ENCODE peak calls at places on chromosomes 4 and X, in six cellular contexts. One of them, this sample, is unnamed.

GRCh38 chrX:105424729-105425128 is 204.2 kb upstream of the TEX13A start:
- DNase-seq in HCT116: no peak
- DNase-seq in GM06990: no peak
- DNase-seq in coronary artery: no peak
- DNase-seq in OCI-LY7: no peak
- DNase-seq in adipocyte: no peak
- DNase-seq in this sample: no peak

GRCh38 chrX:63922221-63922620 is 137.2 kb upstream of the ARHGEF9 start:
- DNase-seq in OCI-LY7: no peak
- DNase-seq in HCT116: no peak
- DNase-seq in coronary artery: no peak
- DNase-seq in GM06990: no peak
- DNase-seq in adipocyte: peak
- DNase-seq in this sample: no peak

GRCh38 chr4:142614621-142615323 is 231.3 kb downstream of the INPP4B start:
- DNase-seq in OCI-LY7: no peak
- DNase-seq in HCT116: no peak
- DNase-seq in GM06990: no peak
- DNase-seq in adipocyte: peak
- DNase-seq in coronary artery: no peak
- DNase-seq in this sample: no peak

GRCh38 chr4:76420901-76421581 is at the start of gene CCDC158:
- DNase-seq in HCT116: no peak
- DNase-seq in adipocyte: peak
- DNase-seq in GM06990: no peak
- DNase-seq in OCI-LY7: no peak
- DNase-seq in coronary artery: no peak
- DNase-seq in this sample: no peak

GRCh38 chr4:86221076-86221475 is 138.8 kb downstream of the MAPK10 start:
- DNase-seq in GM06990: no peak
- DNase-seq in adipocyte: no peak
- DNase-seq in OCI-LY7: no peak
- DNase-seq in coronary artery: no peak
- DNase-seq in HCT116: no peak
- DNase-seq in this sample: no peak

GRCh38 chrX:31353095-31353494 is 281.3 kb upstream of the FTHL17 start:
- DNase-seq in HCT116: no peak
- DNase-seq in coronary artery: no peak
- DNase-seq in OCI-LY7: no peak
- DNase-seq in adipocyte: peak
- DNase-seq in GM06990: no peak
- DNase-seq in this sample: no peak

GRCh38 chr4:99062120-99062519 is 26.5 kb downstream of the ADH5 start:
- DNase-seq in OCI-LY7: no peak
- DNase-seq in GM06990: no peak
- DNase-seq in adipocyte: no peak
- DNase-seq in HCT116: no peak
- DNase-seq in coronary artery: no peak
- DNase-seq in this sample: no peak

GRCh38 chr4:59920414-59920813 is 1279.7 kb upstream of the ADGRL3 start:
- DNase-seq in OCI-LY7: no peak
- DNase-seq in adipocyte: no peak
- DNase-seq in HCT116: no peak
- DNase-seq in coronary artery: no peak
- DNase-seq in GM06990: no peak
- DNase-seq in this sample: no peak

GRCh38 chr4:99863-100262 is 24.4 kb upstream of the ZNF718 start:
- DNase-seq in coronary artery: no peak
- DNase-seq in GM06990: no peak
- DNase-seq in OCI-LY7: no peak
- DNase-seq in adipocyte: no peak
- DNase-seq in HCT116: peak
- DNase-seq in this sample: no peak

GRCh38 chr4:973431-974397 is at the start of gene DGKQ:
- DNase-seq in coronary artery: peak
- DNase-seq in adipocyte: peak
- DNase-seq in HCT116: no peak
- DNase-seq in OCI-LY7: peak
- DNase-seq in GM06990: peak
- DNase-seq in this sample: peak

GRCh38 chr4:38983756-38984647 is 48.2 kb downstream of the TMEM156 start:
- DNase-seq in GM06990: no peak
- DNase-seq in OCI-LY7: no peak
- DNase-seq in adipocyte: no peak
- DNase-seq in HCT116: no peak
- DNase-seq in coronary artery: no peak
- DNase-seq in this sample: no peak

GRCh38 chrX:83512111-83512510 is 4.0 kb downstream of the POU3F4 start:
- DNase-seq in OCI-LY7: no peak
- DNase-seq in coronary artery: no peak
- DNase-seq in HCT116: no peak
- DNase-seq in GM06990: no peak
- DNase-seq in adipocyte: no peak
- DNase-seq in this sample: no peak

GRCh38 chrX:83510466-83511181 is 2.5 kb downstream of the POU3F4 start:
- DNase-seq in OCI-LY7: no peak
- DNase-seq in coronary artery: no peak
- DNase-seq in adipocyte: no peak
- DNase-seq in GM06990: no peak
- DNase-seq in HCT116: no peak
- DNase-seq in this sample: no peak

GRCh38 chrX:83521905-83522304 is 13.8 kb downstream of the POU3F4 start:
- DNase-seq in coronary artery: no peak
- DNase-seq in HCT116: no peak
- DNase-seq in OCI-LY7: no peak
- DNase-seq in adipocyte: no peak
- DNase-seq in GM06990: no peak
- DNase-seq in this sample: no peak

GRCh38 chrX:83511208-83511607 is 3.1 kb downstream of the POU3F4 start:
- DNase-seq in coronary artery: no peak
- DNase-seq in HCT116: no peak
- DNase-seq in adipocyte: no peak
- DNase-seq in OCI-LY7: no peak
- DNase-seq in GM06990: no peak
- DNase-seq in this sample: no peak

DNA sequence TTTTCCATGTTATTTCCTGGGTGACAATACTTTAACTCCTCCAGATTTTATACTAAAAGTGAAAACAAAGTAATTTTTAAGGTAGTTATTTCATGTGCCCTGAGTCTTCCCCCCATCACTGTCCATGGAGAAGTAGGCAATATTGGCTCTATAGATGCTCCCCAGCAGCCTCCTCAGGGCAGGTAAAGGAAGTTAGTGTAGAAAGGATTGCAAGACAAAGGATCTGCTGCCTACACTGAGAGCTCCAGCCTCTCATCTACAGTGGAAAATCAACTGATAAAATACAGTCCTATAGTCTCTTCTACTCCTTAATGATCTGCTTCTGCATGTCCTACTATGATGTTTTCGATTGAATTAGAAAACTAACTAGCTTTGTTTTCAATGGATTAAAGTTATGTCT is 8.5 kb downstream of the POU3F4 start:
- DNase-seq in coronary artery: no peak
- DNase-seq in GM06990: no peak
- DNase-seq in OCI-LY7: no peak
- DNase-seq in HCT116: no peak
- DNase-seq in adipocyte: no peak
- DNase-seq in this sample: no peak
- H3K4me3 ChIP-seq in coronary artery: no peak
- H3K4me3 ChIP-seq in GM06990: no peak
- H3K4me3 ChIP-seq in OCI-LY7: no peak
- H3K4me3 ChIP-seq in HCT116: no peak
- H3K4me3 ChIP-seq in adipocyte: no peak
- H3K4me3 ChIP-seq in this sample: no peak

GRCh38 chr4:147735413-147736301 is 3.8 kb downstream of the ARHGAP10 start:
- DNase-seq in coronary artery: no peak
- DNase-seq in OCI-LY7: no peak
- DNase-seq in GM06990: peak
- DNase-seq in HCT116: no peak
- DNase-seq in adipocyte: peak
- DNase-seq in this sample: no peak
- H3K4me3 ChIP-seq in coronary artery: peak
- H3K4me3 ChIP-seq in OCI-LY7: no peak
- H3K4me3 ChIP-seq in GM06990: peak
- H3K4me3 ChIP-seq in HCT116: no peak
- H3K4me3 ChIP-seq in adipocyte: peak
- H3K4me3 ChIP-seq in this sample: no peak

DNA sequence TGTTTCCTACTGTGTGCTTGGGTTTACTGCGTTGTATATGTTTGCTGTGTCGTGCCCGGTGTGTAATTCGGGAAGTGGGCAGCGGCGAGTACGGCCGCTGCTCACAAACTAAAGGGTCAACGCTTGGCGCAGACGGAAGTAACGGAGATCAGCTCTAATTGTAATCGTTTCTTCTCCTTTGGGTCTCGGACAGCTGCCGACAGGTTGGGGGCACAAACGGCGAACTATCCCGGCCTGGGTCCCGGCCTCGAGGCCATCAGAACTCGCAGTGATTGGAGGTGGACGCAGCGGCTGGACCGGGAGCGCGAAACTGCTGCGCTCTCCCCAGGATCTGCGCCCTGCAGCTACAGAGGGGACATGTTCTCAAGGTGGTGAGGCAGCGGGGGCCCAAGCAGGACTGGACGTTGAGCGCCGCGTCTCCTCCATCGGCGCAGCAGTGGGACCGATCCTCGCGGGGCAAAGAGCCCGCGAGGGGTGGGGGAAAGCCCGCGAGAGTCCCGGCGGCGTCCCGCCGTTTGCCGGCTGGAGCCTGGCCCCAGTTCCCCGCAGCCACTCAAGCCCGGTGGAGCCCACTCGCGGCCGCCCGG is 516 bp upstream of the ZIC3 start:
- DNase-seq in GM06990: no peak
- DNase-seq in coronary artery: no peak
- DNase-seq in adipocyte: no peak
- DNase-seq in OCI-LY7: no peak
- DNase-seq in HCT116: no peak
- DNase-seq in this sample: no peak
- H3K4me3 ChIP-seq in GM06990: no peak
- H3K4me3 ChIP-seq in coronary artery: peak
- H3K4me3 ChIP-seq in adipocyte: peak
- H3K4me3 ChIP-seq in OCI-LY7: no peak
- H3K4me3 ChIP-seq in HCT116: no peak
- H3K4me3 ChIP-seq in this sample: no peak

GRCh38 chr4:54065282-54066087 is 1.1 kb upstream of the CHIC2 start:
- DNase-seq in GM06990: no peak
- DNase-seq in HCT116: no peak
- DNase-seq in coronary artery: no peak
- DNase-seq in OCI-LY7: peak
- DNase-seq in adipocyte: peak
- DNase-seq in this sample: no peak
- H3K4me3 ChIP-seq in GM06990: peak
- H3K4me3 ChIP-seq in HCT116: no peak
- H3K4me3 ChIP-seq in coronary artery: peak
- H3K4me3 ChIP-seq in OCI-LY7: peak
- H3K4me3 ChIP-seq in adipocyte: peak
- H3K4me3 ChIP-seq in this sample: no peak

GRCh38 chr4:93573285-93573684 is 255.3 kb upstream of the ATOH1 start:
- DNase-seq in OCI-LY7: no peak
- DNase-seq in HCT116: no peak
- DNase-seq in adipocyte: no peak
- DNase-seq in coronary artery: no peak
- DNase-seq in GM06990: no peak
- DNase-seq in this sample: no peak
- H3K4me3 ChIP-seq in OCI-LY7: no peak
- H3K4me3 ChIP-seq in HCT116: no peak
- H3K4me3 ChIP-seq in adipocyte: no peak
- H3K4me3 ChIP-seq in coronary artery: no peak
- H3K4me3 ChIP-seq in GM06990: no peak
- H3K4me3 ChIP-seq in this sample: no peak

DNA sequence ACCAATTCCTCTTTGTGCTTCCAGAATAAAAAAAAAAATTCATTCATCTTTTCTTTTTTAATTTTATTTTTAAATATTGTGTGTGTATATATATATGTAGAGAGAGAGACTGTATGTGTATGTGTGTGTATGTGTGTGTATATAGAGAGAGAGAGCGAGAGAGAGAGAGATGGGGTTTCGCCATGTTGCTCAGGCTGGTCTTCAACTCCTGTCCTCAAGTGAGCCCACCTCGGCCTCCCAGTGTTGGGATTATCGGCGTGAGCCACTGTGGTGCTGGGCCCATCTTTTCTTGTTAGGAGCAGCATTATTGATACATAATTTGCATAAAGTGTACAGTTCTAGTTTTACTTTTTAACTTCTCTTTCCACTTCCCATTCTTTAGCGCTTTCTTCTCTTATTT is 33.6 kb downstream of the KDM6A start:
- DNase-seq in coronary artery: no peak
- DNase-seq in adipocyte: no peak
- DNase-seq in OCI-LY7: no peak
- DNase-seq in HCT116: no peak
- DNase-seq in GM06990: peak
- DNase-seq in this sample: no peak
- H3K4me3 ChIP-seq in coronary artery: no peak
- H3K4me3 ChIP-seq in adipocyte: no peak
- H3K4me3 ChIP-seq in OCI-LY7: peak
- H3K4me3 ChIP-seq in HCT116: no peak
- H3K4me3 ChIP-seq in GM06990: peak
- H3K4me3 ChIP-seq in this sample: no peak

GRCh38 chrX:41108684-41109205 is 23.5 kb downstream of the USP9X start:
- DNase-seq in HCT116: no peak
- DNase-seq in OCI-LY7: no peak
- DNase-seq in adipocyte: no peak
- DNase-seq in GM06990: no peak
- DNase-seq in coronary artery: no peak
- DNase-seq in this sample: no peak
- H3K4me3 ChIP-seq in HCT116: no peak
- H3K4me3 ChIP-seq in OCI-LY7: no peak
- H3K4me3 ChIP-seq in adipocyte: no peak
- H3K4me3 ChIP-seq in GM06990: no peak
- H3K4me3 ChIP-seq in coronary artery: no peak
- H3K4me3 ChIP-seq in this sample: no peak

This sample was measured in Jurkat, Clone E6-1.